ENCODE peak calls at places on chromosomes 7 and 10, in seven cellular contexts. One of them, this sample, is unnamed.

GRCh38 chr7:117673839-117674238 is 194.0 kb downstream of the CFTR start:
- DNase-seq in right lobe of liver: no peak
- DNase-seq in heart left ventricle: no peak
- DNase-seq in right cardiac atrium: no peak
- DNase-seq in testis: no peak
- DNase-seq in brain microvascular endothelial cell: peak
- DNase-seq in mucosa of descending colon: no peak
- DNase-seq in this sample: no peak

GRCh38 chr7:105011771-105012502 is 2.1 kb upstream of the KMT2E start:
- DNase-seq in right lobe of liver: no peak
- DNase-seq in heart left ventricle: peak
- DNase-seq in right cardiac atrium: peak
- DNase-seq in testis: peak
- DNase-seq in brain microvascular endothelial cell: no peak
- DNase-seq in mucosa of descending colon: peak
- DNase-seq in this sample: no peak

GRCh38 chr10:70851597-70852475 is 36.1 kb downstream of the SGPL1 start:
- DNase-seq in right lobe of liver: no peak
- DNase-seq in heart left ventricle: no peak
- DNase-seq in right cardiac atrium: no peak
- DNase-seq in testis: no peak
- DNase-seq in brain microvascular endothelial cell: no peak
- DNase-seq in mucosa of descending colon: no peak
- DNase-seq in this sample: no peak

GRCh38 chr10:118528426-118528825 is 67.0 kb downstream of the PRLHR start:
- DNase-seq in right lobe of liver: no peak
- DNase-seq in heart left ventricle: no peak
- DNase-seq in right cardiac atrium: no peak
- DNase-seq in testis: no peak
- DNase-seq in brain microvascular endothelial cell: no peak
- DNase-seq in mucosa of descending colon: no peak
- DNase-seq in this sample: no peak

GRCh38 chr10:70966848-70967553 is 78.6 kb upstream of the PCBD1 start:
- DNase-seq in right lobe of liver: no peak
- DNase-seq in heart left ventricle: no peak
- DNase-seq in right cardiac atrium: no peak
- DNase-seq in testis: no peak
- DNase-seq in brain microvascular endothelial cell: no peak
- DNase-seq in mucosa of descending colon: no peak
- DNase-seq in this sample: no peak

GRCh38 chr7:13639416-13639815 is 350.1 kb downstream of the ETV1 start:
- DNase-seq in right lobe of liver: no peak
- DNase-seq in heart left ventricle: no peak
- DNase-seq in right cardiac atrium: peak
- DNase-seq in testis: no peak
- DNase-seq in brain microvascular endothelial cell: no peak
- DNase-seq in mucosa of descending colon: no peak
- DNase-seq in this sample: no peak

GRCh38 chr10:588246-589165 is 101.0 kb downstream of the DIP2C start:
- DNase-seq in right lobe of liver: no peak
- DNase-seq in heart left ventricle: peak
- DNase-seq in right cardiac atrium: peak
- DNase-seq in testis: no peak
- DNase-seq in brain microvascular endothelial cell: peak
- DNase-seq in mucosa of descending colon: no peak
- DNase-seq in this sample: no peak

GRCh38 chr10:77531441-77532001 is 106.1 kb downstream of the KCNMA1 start:
- DNase-seq in right lobe of liver: no peak
- DNase-seq in heart left ventricle: peak
- DNase-seq in right cardiac atrium: peak
- DNase-seq in testis: no peak
- DNase-seq in brain microvascular endothelial cell: peak
- DNase-seq in mucosa of descending colon: no peak
- DNase-seq in this sample: peak

GRCh38 chr10:88995156-88995876 is 4.7 kb downstream of the FAS start:
- DNase-seq in right lobe of liver: no peak
- DNase-seq in heart left ventricle: no peak
- DNase-seq in right cardiac atrium: no peak
- DNase-seq in testis: no peak
- DNase-seq in brain microvascular endothelial cell: no peak
- DNase-seq in mucosa of descending colon: peak
- DNase-seq in this sample: no peak

GRCh38 chr10:25564351-25564750 is 369.7 kb upstream of the MYO3A start:
- DNase-seq in right lobe of liver: no peak
- DNase-seq in heart left ventricle: no peak
- DNase-seq in right cardiac atrium: no peak
- DNase-seq in testis: no peak
- DNase-seq in brain microvascular endothelial cell: no peak
- DNase-seq in mucosa of descending colon: no peak
- DNase-seq in this sample: no peak

GRCh38 chr10:47241256-47241655 is 58.7 kb upstream of the GDF10 start:
- DNase-seq in right lobe of liver: no peak
- DNase-seq in heart left ventricle: no peak
- DNase-seq in right cardiac atrium: no peak
- DNase-seq in testis: no peak
- DNase-seq in brain microvascular endothelial cell: no peak
- DNase-seq in mucosa of descending colon: no peak
- DNase-seq in this sample: no peak

GRCh38 chr7:18756378-18757050 is 261.0 kb downstream of the HDAC9 start:
- DNase-seq in right lobe of liver: no peak
- DNase-seq in heart left ventricle: no peak
- DNase-seq in right cardiac atrium: no peak
- DNase-seq in testis: no peak
- DNase-seq in brain microvascular endothelial cell: no peak
- DNase-seq in mucosa of descending colon: no peak
- DNase-seq in this sample: no peak

GRCh38 chr10:129877773-129878371 is 86.2 kb downstream of the EBF3 start:
- DNase-seq in right lobe of liver: no peak
- DNase-seq in heart left ventricle: no peak
- DNase-seq in right cardiac atrium: no peak
- DNase-seq in testis: peak
- DNase-seq in brain microvascular endothelial cell: no peak
- DNase-seq in mucosa of descending colon: no peak
- DNase-seq in this sample: no peak

GRCh38 chr10:279655-280054 is 144.4 kb downstream of the ZMYND11 start:
- DNase-seq in right lobe of liver: no peak
- DNase-seq in heart left ventricle: no peak
- DNase-seq in right cardiac atrium: no peak
- DNase-seq in testis: no peak
- DNase-seq in brain microvascular endothelial cell: no peak
- DNase-seq in mucosa of descending colon: no peak
- DNase-seq in this sample: no peak

GRCh38 chr7:97215556-97215955 is 98.1 kb downstream of the SDHAF3 start:
- DNase-seq in right lobe of liver: peak
- DNase-seq in heart left ventricle: no peak
- DNase-seq in right cardiac atrium: peak
- DNase-seq in testis: no peak
- DNase-seq in brain microvascular endothelial cell: no peak
- DNase-seq in mucosa of descending colon: peak
- DNase-seq in this sample: no peak

GRCh38 chr7:79936281-79936983 is 198.2 kb upstream of the GNAI1 start:
- DNase-seq in right lobe of liver: no peak
- DNase-seq in heart left ventricle: no peak
- DNase-seq in right cardiac atrium: no peak
- DNase-seq in testis: no peak
- DNase-seq in brain microvascular endothelial cell: peak
- DNase-seq in mucosa of descending colon: no peak
- DNase-seq in this sample: no peak

GRCh38 chr10:105148921-105149320 is 507.8 kb downstream of the SORCS3 start:
- DNase-seq in right lobe of liver: no peak
- DNase-seq in heart left ventricle: no peak
- DNase-seq in right cardiac atrium: no peak
- DNase-seq in testis: no peak
- DNase-seq in brain microvascular endothelial cell: no peak
- DNase-seq in mucosa of descending colon: no peak
- DNase-seq in this sample: no peak

GRCh38 chr7:34844401-34844800 is 186.4 kb downstream of the NPSR1 start:
- DNase-seq in right lobe of liver: no peak
- DNase-seq in heart left ventricle: no peak
- DNase-seq in right cardiac atrium: no peak
- DNase-seq in testis: no peak
- DNase-seq in brain microvascular endothelial cell: no peak
- DNase-seq in mucosa of descending colon: no peak
- DNase-seq in this sample: no peak

GRCh38 chr10:117884088-117884487 is 162.7 kb downstream of the RAB11FIP2 start:
- DNase-seq in right lobe of liver: no peak
- DNase-seq in heart left ventricle: no peak
- DNase-seq in right cardiac atrium: no peak
- DNase-seq in testis: no peak
- DNase-seq in brain microvascular endothelial cell: no peak
- DNase-seq in mucosa of descending colon: no peak
- DNase-seq in this sample: no peak

GRCh38 chr10:8499312-8499711 is 444.8 kb downstream of the GATA3 start:
- DNase-seq in right lobe of liver: no peak
- DNase-seq in heart left ventricle: no peak
- DNase-seq in right cardiac atrium: no peak
- DNase-seq in testis: no peak
- DNase-seq in brain microvascular endothelial cell: no peak
- DNase-seq in mucosa of descending colon: no peak
- DNase-seq in this sample: no peak

GRCh38 chr7:24718977-24719491 is 38.2 kb downstream of the GSDME start:
- DNase-seq in right lobe of liver: no peak
- DNase-seq in heart left ventricle: no peak
- DNase-seq in right cardiac atrium: no peak
- DNase-seq in testis: no peak
- DNase-seq in brain microvascular endothelial cell: no peak
- DNase-seq in mucosa of descending colon: no peak
- DNase-seq in this sample: no peak

GRCh38 chr7:24718431-24718831 is 38.8 kb downstream of the GSDME start:
- DNase-seq in right lobe of liver: no peak
- DNase-seq in heart left ventricle: no peak
- DNase-seq in right cardiac atrium: no peak
- DNase-seq in testis: no peak
- DNase-seq in brain microvascular endothelial cell: no peak
- DNase-seq in mucosa of descending colon: no peak
- DNase-seq in this sample: no peak

GRCh38 chr7:24722386-24723177 is 34.7 kb downstream of the GSDME start:
- DNase-seq in right lobe of liver: no peak
- DNase-seq in heart left ventricle: no peak
- DNase-seq in right cardiac atrium: no peak
- DNase-seq in testis: no peak
- DNase-seq in brain microvascular endothelial cell: peak
- DNase-seq in mucosa of descending colon: no peak
- DNase-seq in this sample: no peak

GRCh38 chr7:24721378-24722030 is 35.8 kb downstream of the GSDME start:
- DNase-seq in right lobe of liver: no peak
- DNase-seq in heart left ventricle: no peak
- DNase-seq in right cardiac atrium: no peak
- DNase-seq in testis: peak
- DNase-seq in brain microvascular endothelial cell: no peak
- DNase-seq in mucosa of descending colon: no peak
- DNase-seq in this sample: no peak

DNA sequence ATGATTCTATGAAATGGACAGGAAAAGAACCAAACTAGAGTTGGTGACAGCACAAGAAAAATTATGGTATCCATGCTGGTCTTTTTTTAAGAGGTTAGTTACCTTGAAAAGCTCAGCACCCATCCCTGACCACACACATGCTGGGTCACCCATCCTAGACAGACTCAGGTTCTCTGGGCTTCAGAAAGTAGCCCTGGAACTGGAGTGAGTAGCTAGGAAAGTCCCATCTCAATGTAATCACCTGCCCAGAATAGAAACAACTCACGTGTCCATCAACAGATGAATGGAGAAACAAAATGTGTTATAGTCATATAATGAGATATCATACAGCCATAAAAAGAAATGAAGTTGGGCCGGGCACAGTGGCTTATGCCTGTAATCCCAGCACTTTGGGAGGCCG is 37.0 kb downstream of the GSDME start:
- DNase-seq in right lobe of liver: no peak
- DNase-seq in heart left ventricle: no peak
- DNase-seq in right cardiac atrium: no peak
- DNase-seq in testis: no peak
- DNase-seq in brain microvascular endothelial cell: no peak
- DNase-seq in mucosa of descending colon: no peak
- DNase-seq in this sample: no peak
- H3K4me3 ChIP-seq in right lobe of liver: no peak
- H3K4me3 ChIP-seq in heart left ventricle: no peak
- H3K4me3 ChIP-seq in right cardiac atrium: no peak
- H3K4me3 ChIP-seq in testis: no peak
- H3K4me3 ChIP-seq in brain microvascular endothelial cell: no peak
- H3K4me3 ChIP-seq in mucosa of descending colon: no peak
- H3K4me3 ChIP-seq in this sample: no peak

DNA sequence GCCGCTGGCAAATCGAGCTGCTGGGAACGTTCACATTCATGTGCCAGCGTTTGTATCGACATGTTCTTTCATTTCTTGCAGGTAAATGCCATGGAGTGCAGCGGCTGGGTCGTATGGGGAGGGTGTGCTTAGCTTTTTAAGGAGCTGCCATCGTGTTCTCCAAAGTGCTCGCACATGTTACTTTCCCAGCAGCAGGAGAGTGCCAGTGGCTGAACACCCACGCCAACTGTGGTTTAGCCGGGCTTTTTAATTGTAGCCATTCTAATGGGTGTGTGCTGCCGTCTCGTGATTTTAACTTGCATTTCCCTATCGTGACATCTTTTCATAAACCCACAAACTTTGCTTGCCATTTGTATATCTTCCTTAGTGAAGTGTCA is 11.6 kb upstream of the BNIP3 start:
- DNase-seq in right lobe of liver: no peak
- DNase-seq in heart left ventricle: no peak
- DNase-seq in right cardiac atrium: no peak
- DNase-seq in testis: no peak
- DNase-seq in brain microvascular endothelial cell: no peak
- DNase-seq in mucosa of descending colon: no peak
- DNase-seq in this sample: no peak
- H3K4me3 ChIP-seq in right lobe of liver: no peak
- H3K4me3 ChIP-seq in heart left ventricle: no peak
- H3K4me3 ChIP-seq in right cardiac atrium: no peak
- H3K4me3 ChIP-seq in testis: no peak
- H3K4me3 ChIP-seq in brain microvascular endothelial cell: no peak
- H3K4me3 ChIP-seq in mucosa of descending colon: no peak
- H3K4me3 ChIP-seq in this sample: no peak

DNA sequence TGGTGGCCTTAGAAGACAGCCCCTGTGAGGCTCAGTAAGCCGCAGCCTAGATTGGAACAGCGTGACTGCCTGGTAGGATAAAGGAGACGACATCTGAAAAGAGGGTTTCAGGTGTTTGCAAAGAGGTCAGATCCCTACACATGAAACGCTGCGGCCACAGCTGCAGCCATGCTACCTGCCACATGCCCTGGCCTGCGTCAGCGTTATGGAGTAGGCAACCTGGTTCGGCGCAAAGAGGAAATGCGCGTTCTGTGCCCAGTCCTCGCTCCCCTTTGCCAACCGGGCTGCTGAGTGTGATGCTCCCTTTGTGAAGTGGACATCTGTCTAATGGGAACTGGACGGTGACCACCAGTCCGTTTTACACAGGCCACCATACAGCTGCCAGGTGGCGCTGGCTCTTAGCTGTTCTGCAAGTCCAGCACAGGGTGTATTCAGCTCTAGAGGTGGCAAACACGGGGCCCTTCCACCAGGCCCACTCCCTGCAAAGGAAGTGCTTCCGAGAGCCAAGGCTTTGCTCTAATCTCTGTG is 160.3 kb downstream of the CELF2 start:
- DNase-seq in right lobe of liver: no peak
- DNase-seq in heart left ventricle: peak
- DNase-seq in right cardiac atrium: peak
- DNase-seq in testis: no peak
- DNase-seq in brain microvascular endothelial cell: no peak
- DNase-seq in mucosa of descending colon: peak
- DNase-seq in this sample: no peak
- H3K4me3 ChIP-seq in right lobe of liver: no peak
- H3K4me3 ChIP-seq in heart left ventricle: no peak
- H3K4me3 ChIP-seq in right cardiac atrium: no peak
- H3K4me3 ChIP-seq in testis: no peak
- H3K4me3 ChIP-seq in brain microvascular endothelial cell: no peak
- H3K4me3 ChIP-seq in mucosa of descending colon: no peak
- H3K4me3 ChIP-seq in this sample: no peak

GRCh38 chr7:90626011-90626410 is 29.9 kb downstream of the CDK14 start:
- DNase-seq in right lobe of liver: no peak
- DNase-seq in heart left ventricle: no peak
- DNase-seq in right cardiac atrium: no peak
- DNase-seq in testis: no peak
- DNase-seq in brain microvascular endothelial cell: peak
- DNase-seq in mucosa of descending colon: no peak
- DNase-seq in this sample: no peak
- H3K4me3 ChIP-seq in right lobe of liver: no peak
- H3K4me3 ChIP-seq in heart left ventricle: no peak
- H3K4me3 ChIP-seq in right cardiac atrium: peak
- H3K4me3 ChIP-seq in testis: no peak
- H3K4me3 ChIP-seq in brain microvascular endothelial cell: no peak
- H3K4me3 ChIP-seq in mucosa of descending colon: no peak
- H3K4me3 ChIP-seq in this sample: no peak